ENCODE peak calls at places on chromosomes 12 and 14, in six cellular contexts. H is adrenal gland, A is A549, T is PC-9, J is right atrium auricular region, I is mammary epithelial cell. U is an unnamed sample.

GRCh38 chr12:3170423-3171194 is 93.4 kb downstream of the TSPAN9 start:
- DNase-seq in H (peak; percentile 29), I (peak; percentile 80), T (peak; percentile 41), J (no peak), A (peak; percentile 84), U (no peak)

GRCh38 chr12:79407671-79408622 is 282.8 kb downstream of the PAWR start:
- DNase-seq in I (peak; percentile 81), T (peak; percentile 67), J (no peak), A (peak; percentile 50), H (peak; percentile 67), U (peak; percentile 61)

GRCh38 chr14:58901826-58902225 is 264.1 kb downstream of the DACT1 start:
- DNase-seq in J (no peak), I (no peak), A (no peak), H (no peak), T (no peak), U (no peak)

GRCh38 chr12:76080729-76081415 is 3.6 kb downstream of the NAP1L1 start:
- DNase-seq in T (no peak), J (no peak), A (peak; percentile 38), I (no peak), H (no peak), U (no peak)

GRCh38 chr14:73325630-73326299 is 88.5 kb downstream of the PAPLN start:
- DNase-seq in I (no peak), T (no peak), J (no peak), A (no peak), H (no peak), U (no peak)

GRCh38 chr12:4134434-4134762 is 139.2 kb upstream of the CCND2 start:
- DNase-seq in A (no peak), I (no peak), H (no peak), T (no peak), J (no peak), U (no peak)

GRCh38 chr12:70045036-70045435 is 198.2 kb upstream of the CNOT2 start:
- DNase-seq in J (no peak), I (peak; percentile 18), A (no peak), H (peak; percentile 65), T (no peak), U (no peak)

GRCh38 chr12:50101663-50102062 is 2.1 kb upstream of the GPD1 start:
- DNase-seq in H (no peak), T (no peak), A (peak; percentile 65), I (peak; percentile 19), J (no peak), U (no peak)

GRCh38 chr12:13570005-13570694 is 373.6 kb downstream of the EMP1 start:
- DNase-seq in I (peak; percentile 58), A (no peak), T (no peak), J (no peak), H (no peak), U (no peak)

GRCh38 chr12:115078988-115079387 is 395.0 kb upstream of the TBX3 start:
- DNase-seq in J (no peak), T (no peak), H (no peak), I (no peak), A (no peak), U (no peak)

GRCh38 chr12:33977887-33978286 is 44.4 kb upstream of the ALG10 start:
- DNase-seq in H (no peak), A (no peak), J (no peak), T (no peak), I (peak; percentile 48), U (no peak)

DNA sequence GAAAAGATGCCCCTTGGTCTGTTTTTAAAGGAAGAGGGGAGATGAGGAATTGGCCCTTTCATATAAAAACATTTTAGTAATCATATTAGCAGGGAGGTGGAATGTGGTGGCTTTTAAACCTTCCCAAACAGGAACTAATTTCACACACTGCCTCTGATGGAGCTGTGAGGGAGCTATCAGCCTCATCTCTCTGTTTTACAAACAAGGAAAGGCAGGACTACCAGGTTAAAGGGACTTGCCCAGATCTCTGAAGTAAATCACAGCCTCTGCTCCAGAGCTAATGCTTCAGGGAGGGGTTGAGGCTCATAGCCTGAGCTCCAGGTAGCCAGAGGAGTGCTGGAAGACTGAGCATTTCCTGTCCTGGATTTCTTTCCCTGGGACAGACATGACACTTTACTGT is 1.1 kb upstream of the BMP4 start:
- DNase-seq in H (no peak), J (no peak), T (no peak), A (no peak), I (no peak), U (no peak)
- H3K27ac ChIP-seq in H (no peak overlapping the region), J (no peak overlapping the region), T (peak overlapping the region; percentile 40), A (no peak overlapping the region), I (no peak overlapping the region), U (no peak overlapping the region)

DNA sequence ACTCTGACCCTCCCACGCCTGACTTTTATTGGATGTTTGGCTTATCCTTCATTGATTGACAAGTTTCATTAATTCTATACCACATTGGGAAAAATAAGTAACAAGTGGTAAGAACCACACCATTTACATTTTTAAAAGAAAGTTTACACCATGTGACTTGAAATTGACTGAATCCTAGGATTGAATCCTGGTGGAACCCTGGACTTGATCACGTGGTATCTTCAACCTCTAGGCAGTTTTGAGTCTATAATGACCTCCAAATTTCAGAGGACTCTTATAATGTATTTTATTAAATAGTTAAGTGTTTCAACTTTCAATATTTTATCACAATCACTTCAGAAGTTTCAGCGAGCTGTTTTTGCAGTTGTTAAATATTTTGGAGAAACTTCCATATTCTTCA is 172.0 kb downstream of the SLC6A15 start:
- DNase-seq in J (no peak), A (no peak), T (no peak), H (no peak), I (no peak), U (no peak)
- H3K27ac ChIP-seq in J (no peak overlapping the region), A (no peak overlapping the region), T (no peak overlapping the region), H (no peak overlapping the region), I (no peak overlapping the region), U (no peak overlapping the region)

DNA sequence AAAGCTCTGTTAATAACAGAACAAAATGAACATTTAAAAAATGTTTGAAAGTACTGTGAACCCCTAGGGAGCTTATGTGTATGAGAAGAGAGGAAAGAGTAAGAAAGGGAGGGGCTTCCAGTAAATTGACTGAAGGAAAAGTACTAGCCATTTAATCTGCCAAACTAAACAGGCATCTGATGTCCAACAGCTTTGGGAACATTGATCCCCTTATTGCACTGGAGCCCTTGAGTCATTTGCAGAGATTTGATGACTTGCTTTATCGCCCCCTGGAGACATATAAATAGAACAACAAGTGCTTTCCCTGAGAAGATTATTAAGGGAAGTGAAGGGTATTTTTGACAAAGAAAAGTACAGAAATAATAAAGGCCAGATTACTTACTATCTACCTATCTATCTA is 319.3 kb upstream of the NOVA1 start:
- DNase-seq in A (no peak), T (no peak), I (no peak), H (peak; percentile 25), J (no peak), U (no peak)
- H3K27ac ChIP-seq in A (no peak overlapping the region), T (no peak overlapping the region), I (no peak overlapping the region), H (no peak overlapping the region), J (peak overlapping the region; percentile 60), U (no peak overlapping the region)

DNA sequence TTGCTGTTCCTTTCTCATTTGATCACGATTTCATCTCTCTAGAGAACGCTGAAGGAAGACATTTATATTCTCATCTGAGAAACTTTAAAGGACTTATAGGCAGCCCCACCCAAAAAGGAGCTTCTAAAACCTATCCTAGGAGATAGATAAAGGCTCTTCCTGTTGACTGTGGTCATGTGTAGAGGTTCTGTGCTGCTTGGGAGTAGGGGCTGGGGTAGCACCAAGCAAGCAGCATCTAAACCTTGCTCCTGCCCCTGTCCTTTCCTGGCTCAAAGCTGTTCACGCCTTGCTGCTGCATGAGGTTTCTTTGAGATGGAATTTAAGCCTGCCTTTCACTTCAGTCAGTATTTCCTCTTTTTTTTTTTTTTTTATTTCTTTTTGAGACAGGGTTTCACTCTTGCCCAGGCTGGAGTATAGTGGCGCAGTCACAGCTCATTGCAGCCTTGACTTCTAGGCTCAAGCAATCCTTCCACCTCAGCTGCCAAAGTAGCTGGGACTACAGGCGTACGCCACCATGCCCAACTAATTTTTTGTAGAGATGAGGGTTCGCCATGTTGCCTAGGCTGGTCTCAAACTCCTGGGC is 41.4 kb downstream of the RAB35 start:
- DNase-seq in I (no peak), A (no peak), J (no peak), H (no peak), T (no peak), U (no peak)
- H3K27ac ChIP-seq in I (no peak overlapping the region), A (no peak overlapping the region), J (no peak overlapping the region), H (no peak overlapping the region), T (no peak overlapping the region), U (no peak overlapping the region)

GRCh38 chr14:92516966-92517350 is 3.4 kb downstream of the RIN3 start:
- DNase-seq in H (no peak), A (no peak), I (no peak), T (no peak), J (no peak), U (no peak)

GRCh38 chr14:92517761-92518160 is 4.2 kb downstream of the RIN3 start:
- DNase-seq in H (no peak), T (no peak), A (no peak), I (no peak), J (no peak), U (no peak)

GRCh38 chr14:92519246-92520101 is 5.9 kb downstream of the RIN3 start:
- DNase-seq in A (no peak), I (no peak), J (no peak), H (no peak), T (no peak), U (no peak)

GRCh38 chr14:92520701-92521415 is 7.3 kb downstream of the RIN3 start:
- DNase-seq in A (no peak), H (no peak), J (no peak), I (no peak), T (no peak), U (no peak)

GRCh38 chr14:92520102-92520651 is 6.6 kb downstream of the RIN3 start:
- DNase-seq in I (no peak), T (no peak), A (no peak), J (no peak), H (no peak), U (no peak)
- H3K27ac ChIP-seq in I (no peak overlapping the region), T (no peak overlapping the region), A (no peak overlapping the region), J (no peak overlapping the region), H (peak overlapping the region; percentile 35), U (no peak overlapping the region)

GRCh38 chr14:30464481-30464880 is 94.5 kb upstream of the G2E3 start:
- DNase-seq in I (no peak), A (no peak), T (no peak), H (no peak), J (no peak), U (no peak)
- H3K27ac ChIP-seq in I (no peak overlapping the region), A (no peak overlapping the region), T (no peak overlapping the region), H (no peak overlapping the region), J (no peak overlapping the region), U (no peak overlapping the region)

GRCh38 chr14:36021030-36021422 is 155.5 kb downstream of the PTCSC3 start:
- DNase-seq in J (no peak), I (no peak), A (no peak), H (no peak), T (no peak), U (no peak)
- H3K27ac ChIP-seq in J (no peak overlapping the region), I (no peak overlapping the region), A (no peak overlapping the region), H (no peak overlapping the region), T (no peak overlapping the region), U (no peak overlapping the region)

GRCh38 chr12:121628536-121628935 is 2.2 kb downstream of the ORAI1 start:
- DNase-seq in T (no peak), J (no peak), I (no peak), H (no peak), A (no peak), U (no peak)
- H3K27ac ChIP-seq in T (no peak overlapping the region), J (no peak overlapping the region), I (no peak overlapping the region), H (no peak overlapping the region), A (no peak overlapping the region), U (no peak overlapping the region)

U was measured in right cardiac atrium.